ENCODE peak calls at places on chromosome 9, in eight cellular contexts. V, M, W, Z, I, N, K and U are unnamed samples.

GRCh38 chr9:37839491-37840461 is 39.2 kb downstream of the DCAF10 start:
- DNase-seq in V (no peak), M (no peak), W (no peak), Z (no peak), I (no peak), N (no peak), K (no peak), U (no peak)

GRCh38 chr9:69456201-69456600 is 131.2 kb downstream of the ENTREP1 start:
- DNase-seq in V (no peak), M (no peak), W (no peak), Z (no peak), I (no peak), N (no peak), K (no peak), U (no peak)

GRCh38 chr9:13705913-13706312 is 426.4 kb upstream of the MPDZ start:
- DNase-seq in V (no peak), M (no peak), W (no peak), Z (no peak), I (no peak), N (no peak), K (no peak), U (no peak)

GRCh38 chr9:115884846-115885245 is 268.7 kb upstream of the PAPPA start:
- DNase-seq in V (no peak), M (no peak), W (no peak), Z (no peak), I (no peak), N (no peak), K (no peak), U (no peak)

GRCh38 chr9:4334439-4334838 is 34.6 kb upstream of the GLIS3 start:
- DNase-seq in V (peak), M (no peak), W (no peak), Z (no peak), I (peak), N (no peak), K (peak), U (no peak)

GRCh38 chr9:80755586-80755985 is 933.8 kb downstream of the TLE1 start:
- DNase-seq in V (no peak), M (no peak), W (no peak), Z (no peak), I (no peak), N (no peak), K (no peak), U (no peak)

GRCh38 chr9:85536076-85536475 is 205.7 kb downstream of the AGTPBP1 start:
- DNase-seq in V (no peak), M (no peak), W (peak), Z (no peak), I (no peak), N (no peak), K (no peak), U (no peak)

GRCh38 chr9:16058131-16058549 is 505.3 kb downstream of the CCDC171 start:
- DNase-seq in V (no peak), M (peak), W (peak), Z (no peak), I (peak), N (peak), K (no peak), U (peak)

GRCh38 chr9:21747171-21747570 is 55.3 kb upstream of the MTAP start:
- DNase-seq in V (no peak), M (no peak), W (no peak), Z (no peak), I (peak), N (no peak), K (no peak), U (no peak)